ENCODE peak calls at places on chromosomes 1 and 21, in eight cellular contexts. R is transverse colon, D is ovary, X is A549, M is tibial nerve, V is H1, S is HepG2, K is suprapubic skin. T is an unnamed sample.

GRCh38 chr1:110671323-110671722 is 3.4 kb downstream of the KCNA3 start:
- DNase-seq in R (no peak), D (no peak), X (no peak), M (no peak), V (no peak), S (no peak), K (no peak), T (no peak)

GRCh38 chr1:153572569-153573015 is 6.9 kb upstream of the S100A2 start:
- DNase-seq in R (peak; percentile 90), D (peak; percentile 86), X (peak; percentile 78), M (peak; percentile 85), V (no peak), S (peak; percentile 72), K (no peak), T (peak; percentile 91)

GRCh38 chr1:158098256-158098655 is 82.4 kb upstream of the CD1D start:
- DNase-seq in R (no peak), D (no peak), X (no peak), M (no peak), V (no peak), S (no peak), K (no peak), T (no peak)

GRCh38 chr1:157034137-157034800 is 11.3 kb downstream of the ARHGEF11 start:
- DNase-seq in R (no peak), D (no peak), X (no peak), M (no peak), V (no peak), S (peak; percentile 13), K (no peak), T (no peak)

GRCh38 chr21:46509760-46510159 is 51.1 kb downstream of the DIP2A start:
- DNase-seq in R (peak; percentile 49), D (no peak), X (peak; percentile 25), M (no peak), V (no peak), S (peak; percentile 87), K (no peak), T (no peak)

GRCh38 chr1:90045853-90046563 is 51.1 kb downstream of the ZNF326 start:
- DNase-seq in R (no peak), D (no peak), X (peak; percentile 10), M (no peak), V (peak; percentile 66), S (peak; percentile 11), K (no peak), T (no peak)

GRCh38 chr1:16198444-16199156 is 13.9 kb downstream of the ARHGEF19 start:
- DNase-seq in R (no peak), D (no peak), X (no peak), M (no peak), V (no peak), S (no peak), K (no peak), T (no peak)

GRCh38 chr1:17516303-17517214 is 22.9 kb upstream of the ARHGEF10L start:
- DNase-seq in R (peak; percentile 86), D (no peak), X (no peak), M (no peak), V (no peak), S (peak; percentile 85), K (no peak), T (no peak)

GRCh38 chr1:33433509-33434362 is 2.8 kb upstream of the PHC2 start:
- DNase-seq in R (peak; percentile 54), D (peak; percentile 71), X (peak; percentile 16), M (peak; percentile 83), V (no peak), S (peak; percentile 75), K (peak; percentile 84), T (peak; percentile 86)

GRCh38 chr1:168150283-168150682 is 13.6 kb upstream of the GPR161 start:
- DNase-seq in R (no peak), D (no peak), X (no peak), M (no peak), V (no peak), S (no peak), K (no peak), T (no peak)

GRCh38 chr1:216190438-216190837 is 232.8 kb downstream of the USH2A start:
- DNase-seq in R (no peak), D (no peak), X (no peak), M (no peak), V (no peak), S (no peak), K (no peak), T (no peak)

GRCh38 chr1:77683836-77684148 is 1.3 kb upstream of the ZZZ3 start:
- DNase-seq in R (no peak), D (no peak), X (no peak), M (peak; percentile 9), V (no peak), S (no peak), K (no peak), T (no peak)

GRCh38 chr1:87206044-87206443 is 122.6 kb upstream of the LMO4 start:
- DNase-seq in R (no peak), D (no peak), X (no peak), M (no peak), V (no peak), S (no peak), K (no peak), T (no peak)

GRCh38 chr1:10980841-10981727 is 31.4 kb upstream of the TARDBP start:
- DNase-seq in R (no peak), D (no peak), X (no peak), M (peak; percentile 60), V (no peak), S (no peak), K (no peak), T (peak; percentile 79)

GRCh38 chr1:9320520-9321479 is 28.1 kb downstream of the SPSB1 start:
- DNase-seq in R (no peak), D (no peak), X (no peak), M (no peak), V (no peak), S (no peak), K (no peak), T (no peak)

GRCh38 chr1:160168016-160168415 is 16.6 kb downstream of the ATP1A4 start:
- DNase-seq in R (no peak), D (no peak), X (no peak), M (no peak), V (no peak), S (no peak), K (no peak), T (no peak)

GRCh38 chr1:42173155-42173933 is 8.8 kb upstream of the GUCA2A start:
- DNase-seq in R (peak; percentile 74), D (peak; percentile 58), X (peak; percentile 28), M (peak; percentile 26), V (peak; percentile 91), S (peak; percentile 18), K (no peak), T (peak; percentile 77)

GRCh38 chr1:58409826-58410225 is 136.7 kb downstream of the OMA1 start:
- DNase-seq in R (no peak), D (no peak), X (no peak), M (no peak), V (no peak), S (no peak), K (no peak), T (no peak)

GRCh38 chr1:73092383-73092782 is 810.0 kb upstream of the NEGR1 start:
- DNase-seq in R (no peak), D (no peak), X (no peak), M (no peak), V (no peak), S (no peak), K (no peak), T (no peak)

GRCh38 chr1:174654553-174654952 is 206.8 kb downstream of the GPR52 start:
- DNase-seq in R (no peak), D (no peak), X (no peak), M (no peak), V (no peak), S (no peak), K (no peak), T (no peak)

GRCh38 chr1:67686272-67687197 is 1.5 kb downstream of the GADD45A start:
- DNase-seq in R (peak; percentile 80), D (peak; percentile 73), X (peak; percentile 70), M (peak; percentile 54), V (peak; percentile 71), S (peak; percentile 89), K (peak; percentile 85), T (peak; percentile 88)

GRCh38 chr1:27381976-27382762 is 964 bp downstream of the CD164L2 start:
- DNase-seq in R (no peak), D (no peak), X (no peak), M (no peak), V (no peak), S (no peak), K (peak; percentile 58), T (no peak)

GRCh38 chr1:27377760-27378495 is 3.3 kb upstream of the FCN3 start:
- DNase-seq in R (no peak), D (no peak), X (no peak), M (no peak), V (no peak), S (no peak), K (no peak), T (no peak)

GRCh38 chr1:27380766-27381733 is 2.1 kb downstream of the CD164L2 start:
- DNase-seq in R (no peak), D (no peak), X (no peak), M (no peak), V (no peak), S (no peak), K (peak; percentile 61), T (no peak)

GRCh38 chr1:27379564-27380132 is 3.5 kb downstream of the CD164L2 start:
- DNase-seq in R (no peak), D (no peak), X (no peak), M (no peak), V (no peak), S (no peak), K (peak; percentile 59), T (no peak)

GRCh38 chr1:27380223-27380622 is 2.9 kb downstream of the CD164L2 start:
- DNase-seq in R (no peak), D (no peak), X (no peak), M (no peak), V (no peak), S (no peak), K (peak; percentile 56), T (no peak)
- TF ChIP-seq EP300 in R (no peak), D (no peak), X (no peak), M (no peak), V (no peak), S (no peak), K (no peak), T (no peak)

GRCh38 chr1:93616221-93616995 is 65.2 kb downstream of the BCAR3 start:
- DNase-seq in R (peak; percentile 67), D (no peak), X (peak; percentile 46), M (no peak), V (no peak), S (no peak), K (no peak), T (peak; percentile 57)
- H3K4me1 ChIP-seq in R (peaks cover 67% of the 10 kb centered on the region), D (peaks cover 5% of the 10 kb centered on the region), X (peaks cover 91% of the 10 kb centered on the region), M (no peaks in the 10 kb centered on the region), V (peaks cover 23% of the 10 kb centered on the region), S (peaks cover 93% of the 10 kb centered on the region), K (peaks cover 50% of the 10 kb centered on the region), T (peaks cover 33% of the 10 kb centered on the region)

GRCh38 chr1:65254320-65255087 is 54.8 kb upstream of the DNAJC6 start:
- DNase-seq in R (peak; percentile 87), D (peak; percentile 77), X (peak; percentile 61), M (peak; percentile 40), V (peak; percentile 92), S (peak; percentile 38), K (peak; percentile 72), T (peak; percentile 83)
- H3K27ac ChIP-seq in R (peak overlapping the region; percentile 69), D (no peak overlapping the region), X (peak overlapping the region; percentile 76), M (peak overlapping the region; percentile 61), V (no peak overlapping the region), S (no peak overlapping the region), K (peak overlapping the region; percentile 3), T (peak overlapping the region; percentile 58)

DNA sequence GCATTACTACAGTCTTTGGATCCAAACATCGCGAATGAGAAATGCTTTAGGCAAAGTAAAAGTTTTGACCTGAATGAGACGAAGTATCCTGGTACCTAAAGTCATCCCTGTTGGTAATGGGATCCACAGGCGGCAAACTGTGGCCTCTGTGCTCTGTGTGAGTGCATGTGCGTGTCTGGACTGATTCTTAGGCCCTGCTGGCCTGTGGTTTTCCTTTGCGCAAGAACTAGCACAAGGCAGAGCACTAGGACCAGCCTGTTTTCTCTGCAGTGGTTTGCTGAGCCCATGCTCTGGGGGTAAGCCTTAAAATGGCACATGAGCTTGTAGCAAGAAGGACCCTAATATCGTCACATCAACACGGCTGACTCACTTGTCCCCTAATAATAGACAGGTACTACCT is 251.2 kb downstream of the DSCAM start:
- DNase-seq in R (no peak), D (no peak), X (no peak), M (no peak), V (no peak), S (no peak), K (no peak), T (no peak)
- TF ChIP-seq EP300 in R (no peak), D (no peak), X (no peak), M (no peak), V (no peak), S (no peak), K (no peak), T (no peak)

T was measured in sigmoid colon.